ENCODE peak calls at places on chromosomes 2 and 18, in five cellular contexts. F, K, V, E and T are unnamed samples.

GRCh38 chr2:43758738-43759137 is 15.1 kb upstream of the DYNC2LI1 start:
- DNase-seq in V (no peak), K (peak; percentile 65), E (peak; percentile 57), F (no peak), T (peak; percentile 33)

GRCh38 chr18:58427321-58427720 is 201.6 kb downstream of the ALPK2 start:
- DNase-seq in F (no peak), E (no peak), K (no peak), V (no peak), T (no peak)

GRCh38 chr18:3540805-3541548 is 91.0 kb downstream of the TGIF1 start:
- DNase-seq in F (no peak), V (no peak), K (no peak), E (no peak), T (no peak)

GRCh38 chr2:197263077-197263476 is 47.5 kb downstream of the ANKRD44 start:
- DNase-seq in E (no peak), K (no peak), V (no peak), F (no peak), T (no peak)

GRCh38 chr2:209933499-209934458 is 68.7 kb upstream of the RPE start:
- DNase-seq in V (no peak), E (peak; percentile 22), F (no peak), K (peak; percentile 94), T (peak; percentile 74)

GRCh38 chr2:119218478-119219064 is 5.1 kb upstream of the STEAP3 start:
- DNase-seq in K (peak; percentile 81), E (peak; percentile 34), F (no peak), V (no peak), T (peak; percentile 71)

GRCh38 chr2:72889991-72890390 is 2.8 kb downstream of the SPR start:
- DNase-seq in K (no peak), F (no peak), V (no peak), E (no peak), T (no peak)

GRCh38 chr18:61676763-61677434 is 215.9 kb downstream of the RNF152 start:
- DNase-seq in E (no peak), K (peak; percentile 58), V (no peak), F (no peak), T (no peak)

GRCh38 chr2:2721296-2721835 is 390.3 kb upstream of the MYT1L start:
- DNase-seq in V (no peak), K (no peak), E (no peak), F (no peak), T (no peak)

GRCh38 chr2:230913406-230913805 is 11.6 kb downstream of the GPR55 start:
- DNase-seq in E (no peak), F (no peak), K (peak; percentile 17), V (no peak), T (no peak)

GRCh38 chr2:54767921-54768320 is 44.5 kb downstream of the EML6 start:
- DNase-seq in F (no peak), K (peak; percentile 33), E (no peak), V (no peak), T (no peak)

GRCh38 chr2:158723311-158723838 is 71.7 kb upstream of the DAPL1 start:
- DNase-seq in E (no peak), V (no peak), F (no peak), K (no peak), T (no peak)

GRCh38 chr2:102060047-102060446 is 68.3 kb downstream of the IL1R2 start:
- DNase-seq in F (no peak), K (no peak), E (no peak), V (no peak), T (no peak)

GRCh38 chr2:96549967-96550786 is 13.6 kb downstream of the ARID5A start:
- DNase-seq in E (no peak), K (no peak), V (peak; percentile 26), F (no peak), T (peak; percentile 68)

GRCh38 chr2:225124311-225124832 is 82.1 kb upstream of the DOCK10 start:
- DNase-seq in E (no peak), V (no peak), K (no peak), F (no peak), T (no peak)

GRCh38 chr2:26671691-26672090 is 20.8 kb upstream of the KCNK3 start:
- DNase-seq in F (no peak), V (no peak), K (no peak), E (no peak), T (peak; percentile 14)

GRCh38 chr2:178114462-178114861 is 2.2 kb downstream of the RBM45 start:
- DNase-seq in E (no peak), K (no peak), V (no peak), F (no peak), T (no peak)

GRCh38 chr2:127453392-127454171 is 35.4 kb downstream of the PROC start:
- DNase-seq in V (no peak), E (no peak), F (no peak), K (no peak), T (no peak)

GRCh38 chr2:166831930-166832329 is 56.4 kb upstream of the XIRP2 start:
- DNase-seq in F (no peak), E (no peak), V (no peak), K (no peak), T (no peak)

GRCh38 chr18:55096261-55097026 is 137.2 kb upstream of the CCDC68 start:
- DNase-seq in E (peak; percentile 53), V (peak; percentile 12), K (peak; percentile 65), F (no peak), T (peak; percentile 69)

GRCh38 chr2:31274700-31275075 is 40.7 kb downstream of the EHD3 start:
- DNase-seq in F (no peak), E (no peak), K (no peak), V (no peak), T (no peak)

GRCh38 chr2:98258906-98259305 is 87.3 kb upstream of the CNGA3 start:
- DNase-seq in F (no peak), V (no peak), E (no peak), K (no peak), T (no peak)
- H3K4me3 ChIP-seq in F (no peak overlapping the region), V (no peak overlapping the region), E (no peak overlapping the region), K (no peak overlapping the region), T (no peak overlapping the region)

DNA sequence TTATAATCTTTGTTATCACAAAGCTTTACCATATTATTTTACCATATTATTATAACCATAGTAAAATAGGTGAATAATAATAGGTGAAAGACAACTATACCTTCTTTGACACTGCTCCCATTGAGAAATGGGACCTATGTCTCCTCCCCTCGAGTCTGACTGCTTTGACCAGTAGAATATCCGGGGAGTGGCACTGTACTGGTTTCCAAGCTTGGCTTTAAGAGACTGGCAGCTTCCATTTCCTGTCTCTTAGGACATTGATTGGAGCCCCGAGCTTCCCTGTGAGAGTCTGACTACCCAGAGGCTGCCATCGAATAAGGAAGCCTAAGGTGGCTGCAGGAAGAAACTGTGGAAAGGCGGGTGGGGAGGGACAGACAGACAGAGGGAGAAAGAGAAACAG is 40.1 kb upstream of the PLEKHM3 start:
- DNase-seq in E (no peak), V (no peak), F (no peak), K (no peak), T (no peak)
- H3K4me1 ChIP-seq in E (no peaks in the 10 kb centered on the region), V (peaks cover 7% of the 10 kb centered on the region), F (no peaks in the 10 kb centered on the region), K (peaks cover 3% of the 10 kb centered on the region), T (no peaks in the 10 kb centered on the region)

GRCh38 chr18:11991021-11991770 is 9.9 kb downstream of the IMPA2 start:
- DNase-seq in K (no peak), F (no peak), E (no peak), V (no peak), T (no peak)

GRCh38 chr18:11989966-11990380 is 8.7 kb downstream of the IMPA2 start:
- DNase-seq in V (no peak), F (no peak), K (no peak), E (no peak), T (no peak)

GRCh38 chr18:11990541-11990940 is 9.2 kb downstream of the IMPA2 start:
- DNase-seq in E (no peak), V (no peak), K (no peak), F (no peak), T (no peak)

GRCh38 chr18:11987527-11987926 is 6.2 kb downstream of the IMPA2 start:
- DNase-seq in E (no peak), F (no peak), V (no peak), K (peak; percentile 70), T (peak; percentile 23)

GRCh38 chr18:11989174-11989573 is 7.9 kb downstream of the IMPA2 start:
- DNase-seq in E (no peak), V (no peak), F (no peak), K (no peak), T (no peak)
- H3K27ac ChIP-seq in E (no peak overlapping the region), V (no peak overlapping the region), F (no peak overlapping the region), K (no peak overlapping the region), T (no peak overlapping the region)

GRCh38 chr18:34493099-34493544 is 217.0 kb upstream of the DTNA start:
- DNase-seq in E (peak; percentile 43), K (peak; percentile 75), V (peak; percentile 48), F (no peak), T (peak; percentile 66)
- H3K4me3 ChIP-seq in E (peak overlapping the region; percentile 51), K (peak overlapping the region; percentile 52), V (peak overlapping the region; percentile 88), F (no peak overlapping the region), T (no peak overlapping the region)

GRCh38 chr2:110675679-110676078 is 2.2 kb downstream of the BUB1 start:
- DNase-seq in F (no peak), E (no peak), K (no peak), V (no peak), T (no peak)

GRCh38 chr2:110678457-110679336 is 834 bp upstream of the BUB1 start:
- DNase-seq in E (peak; percentile 8), K (peak; percentile 25), F (peak; percentile 60), V (peak; percentile 36), T (peak; percentile 31)

GRCh38 chr2:110674620-110675555 is 3.0 kb downstream of the BUB1 start:
- DNase-seq in K (peak; percentile 49), V (no peak), E (no peak), F (peak; percentile 52), T (peak; percentile 45)

GRCh38 chr2:110677530-110678456 is at the start of gene BUB1:
- DNase-seq in K (peak; percentile 96), F (peak; percentile 95), E (peak; percentile 94), V (peak; percentile 96), T (peak; percentile 98)

DNA sequence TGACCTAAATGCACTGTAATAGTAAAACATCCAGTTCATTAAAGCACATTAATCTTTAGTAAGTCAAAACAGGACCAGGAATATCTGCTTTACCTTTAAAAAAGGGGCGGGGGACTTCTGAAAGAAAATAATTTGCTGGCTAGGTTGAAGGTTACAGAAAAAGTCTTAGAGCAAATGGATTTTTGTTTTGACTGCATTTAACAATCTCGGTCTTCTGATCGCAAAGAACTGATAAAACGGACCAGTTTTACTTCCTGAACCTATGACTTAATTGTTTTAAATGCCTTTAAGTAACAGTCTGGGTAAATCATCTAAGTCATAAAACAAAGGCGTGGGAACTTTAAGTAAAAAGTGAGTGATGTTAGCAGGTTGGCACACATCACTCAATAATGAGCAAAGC is 783 bp downstream of the BUB1 start:
- DNase-seq in E (no peak), V (no peak), K (no peak), F (no peak), T (no peak)
- H3K4me1 ChIP-seq in E (peaks cover 16% of the 10 kb centered on the region), V (peaks cover 10% of the 10 kb centered on the region), K (peaks cover 8% of the 10 kb centered on the region), F (peaks cover 13% of the 10 kb centered on the region), T (peaks cover 16% of the 10 kb centered on the region)

DNA sequence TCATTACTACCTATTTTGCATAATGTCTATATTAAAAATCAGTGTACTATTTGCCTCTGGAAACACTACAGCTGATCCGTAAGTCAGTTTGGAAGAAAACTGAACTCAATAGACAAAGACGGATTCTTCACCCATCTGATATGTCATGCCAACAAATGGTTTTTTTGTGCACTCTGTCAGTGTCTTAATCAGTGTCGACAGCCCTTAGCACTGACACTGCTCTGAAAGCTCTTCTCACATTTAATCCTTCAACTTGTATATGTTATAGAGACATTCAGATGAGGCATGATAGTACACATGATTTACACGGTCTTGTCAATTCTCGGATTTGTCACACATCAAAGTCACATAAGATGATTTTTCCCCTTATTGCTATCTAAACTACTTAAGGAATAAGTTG is 347.5 kb upstream of the GALNT5 start:
- DNase-seq in V (no peak), K (no peak), F (no peak), E (no peak), T (no peak)
- H3K27ac ChIP-seq in V (no peak overlapping the region), K (no peak overlapping the region), F (no peak overlapping the region), E (peak overlapping the region; percentile 53), T (no peak overlapping the region)